ENCODE peak calls at places on chromosomes 11 and 22, in four cellular contexts. O is choroid plexus epithelial cell, G is BE2C, V is MG63. F is an unnamed sample.

GRCh38 chr11:128472128-128473110 is 114.9 kb downstream of the ETS1 start:
- DNase-seq in V (no peak), G (no peak), O (peak; percentile 74), F (peak; percentile 77)

GRCh38 chr11:17014774-17015638 is 792 bp upstream of the PLEKHA7 start:
- DNase-seq in O (peak; percentile 34), G (peak; percentile 23), V (peak; percentile 8), F (no peak)

GRCh38 chr11:13551834-13552233 is 56.0 kb upstream of the PTH start:
- DNase-seq in O (no peak), G (no peak), V (no peak), F (no peak)

GRCh38 chr11:4083198-4083597 is 11.4 kb upstream of the RRM1 start:
- DNase-seq in G (no peak), V (no peak), O (no peak), F (no peak)

GRCh38 chr11:70677232-70677916 is 279.0 kb downstream of the CTTN start:
- DNase-seq in V (no peak), O (no peak), G (no peak), F (no peak)

GRCh38 chr11:64544616-64545296 is 46.3 kb upstream of the SLC22A12 start:
- DNase-seq in V (no peak), O (no peak), G (no peak), F (no peak)

GRCh38 chr11:76030286-76030685 is 176.0 kb downstream of the WNT11 start:
- DNase-seq in G (no peak), V (no peak), O (peak; percentile 90), F (no peak)

GRCh38 chr11:8336356-8337114 is 72.9 kb upstream of the LMO1 start:
- DNase-seq in O (no peak), V (no peak), G (no peak), F (no peak)

GRCh38 chr22:38118182-38118581 is 7.7 kb upstream of the BAIAP2L2 start:
- DNase-seq in V (no peak), O (no peak), G (no peak), F (no peak)

GRCh38 chr22:38125038-38125610 is 14.6 kb upstream of the BAIAP2L2 start:
- DNase-seq in G (no peak), V (no peak), O (no peak), F (no peak)

GRCh38 chr22:38122616-38123015 is 12.1 kb upstream of the BAIAP2L2 start:
- DNase-seq in V (no peak), O (no peak), G (no peak), F (no peak)

GRCh38 chr22:38124236-38124974 is 13.9 kb upstream of the BAIAP2L2 start:
- DNase-seq in V (no peak), O (no peak), G (no peak), F (no peak)

DNA sequence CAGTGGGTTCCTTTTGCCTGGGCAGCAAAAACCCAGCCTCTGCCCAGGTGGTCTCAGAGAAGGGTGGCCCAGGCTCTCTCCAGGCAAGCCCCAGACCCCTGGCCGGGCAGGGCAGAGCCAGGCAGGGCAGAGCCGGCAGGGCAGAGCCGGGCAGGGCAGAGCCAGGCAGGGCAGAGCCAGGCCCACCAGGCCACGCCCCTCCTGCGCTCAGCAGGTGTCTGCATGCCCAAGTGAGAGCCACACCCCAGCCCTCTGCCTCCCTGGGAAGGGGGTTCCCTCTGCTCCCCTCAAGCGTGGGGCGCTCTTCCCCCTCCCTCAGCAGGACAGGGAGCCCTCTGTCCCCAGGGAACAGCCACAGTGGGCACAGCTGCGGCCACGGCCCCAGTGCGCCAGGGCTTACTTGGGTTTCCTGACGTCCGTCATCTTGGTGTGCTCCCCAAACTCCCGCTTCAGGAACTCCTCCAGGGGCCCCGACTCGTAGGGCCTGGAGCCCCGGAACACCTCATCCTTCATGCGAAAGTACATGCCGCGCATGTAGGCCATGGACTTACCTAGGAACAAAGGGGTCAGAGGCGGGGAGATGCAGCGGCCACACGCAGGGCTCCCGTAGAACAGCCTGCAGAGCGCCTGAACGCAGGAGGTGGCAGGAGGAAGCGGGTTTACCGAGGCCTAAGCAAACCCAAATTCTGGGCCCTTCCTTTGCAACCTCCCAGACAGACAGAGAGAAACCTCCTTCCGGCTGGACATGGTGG is 10.1 kb upstream of the BAIAP2L2 start:
- DNase-seq in V (no peak), O (no peak), G (no peak), F (no peak)
- H3K4me3 ChIP-seq in V (no peak overlapping the region), O (no peak overlapping the region), G (no peak overlapping the region), F (no peak overlapping the region)

DNA sequence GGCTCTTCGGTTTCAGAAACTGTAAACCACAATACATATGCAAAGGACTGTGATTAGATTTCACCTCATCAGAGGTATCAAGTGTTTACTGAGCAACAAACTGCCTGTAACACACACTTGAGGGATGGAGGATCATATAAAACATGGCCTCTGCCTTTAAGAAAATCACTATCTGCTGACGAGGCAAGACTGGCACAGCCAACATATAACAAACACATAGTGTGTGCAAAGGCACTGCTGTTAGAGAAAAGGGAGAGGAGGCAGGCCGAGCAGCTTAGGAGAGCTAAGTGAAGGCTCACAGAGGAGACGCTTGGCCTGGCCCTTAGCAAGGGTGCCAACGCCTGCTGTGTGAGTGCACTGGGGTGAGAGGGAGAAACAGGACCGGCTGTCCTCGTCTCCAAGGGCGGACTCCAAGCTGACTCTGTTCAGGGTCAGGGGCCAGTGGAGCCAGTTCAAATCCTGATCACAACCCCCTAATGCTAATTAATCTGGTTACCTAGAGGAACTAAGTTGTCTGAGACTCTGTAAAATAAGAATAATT is 48.2 kb downstream of the LRFN4 start:
- DNase-seq in V (no peak), G (no peak), O (no peak), F (no peak)
- H3K4me3 ChIP-seq in V (no peak overlapping the region), G (no peak overlapping the region), O (peak overlapping the region; percentile 23), F (no peak overlapping the region)

GRCh38 chr11:61516191-61516590 is 7.6 kb downstream of the LRRC10B start:
- DNase-seq in O (no peak), G (no peak), V (no peak), F (no peak)

GRCh38 chr11:61514050-61514917 is 5.7 kb downstream of the LRRC10B start:
- DNase-seq in O (no peak), G (no peak), V (no peak), F (no peak)

GRCh38 chr11:61518032-61518795 is 9.7 kb downstream of the LRRC10B start:
- DNase-seq in V (no peak), O (no peak), G (no peak), F (no peak)

GRCh38 chr11:61515686-61516085 is 7.1 kb downstream of the LRRC10B start:
- DNase-seq in O (no peak), V (no peak), G (no peak), F (no peak)

GRCh38 chr11:61516675-61517516 is 8.3 kb downstream of the LRRC10B start:
- DNase-seq in V (no peak), O (peak; percentile 34), G (peak; percentile 44), F (peak; percentile 43)
- H3K4me3 ChIP-seq in V (no peak overlapping the region), O (peak overlapping the region; percentile 24), G (no peak overlapping the region), F (peak overlapping the region; percentile 38)

GRCh38 chr11:6609502-6610015 is 2.5 kb downstream of the TAF10 start:
- DNase-seq in O (no peak), V (no peak), G (no peak), F (no peak)

GRCh38 chr11:6608726-6609501 is 3.1 kb downstream of the TAF10 start:
- DNase-seq in O (no peak), V (no peak), G (no peak), F (no peak)

GRCh38 chr11:6606471-6607189 is 3.1 kb downstream of the ILK start:
- DNase-seq in V (peak; percentile 93), G (peak; percentile 85), O (peak; percentile 96), F (no peak)

GRCh38 chr11:6608011-6608410 is 4.0 kb downstream of the TAF10 start:
- DNase-seq in V (no peak), G (no peak), O (no peak), F (no peak)

GRCh38 chr11:6607190-6607635 is 3.6 kb downstream of the ILK start:
- DNase-seq in G (no peak), V (no peak), O (no peak), F (no peak)
- H3K4me3 ChIP-seq in G (no peak overlapping the region), V (peak overlapping the region; percentile 8), O (peak overlapping the region; percentile 3), F (no peak overlapping the region)

GRCh38 chr11:120184371-120184945 is 26.4 kb upstream of the OAF start:
- DNase-seq in V (no peak), G (no peak), O (no peak), F (no peak)
- H3K4me3 ChIP-seq in V (no peak overlapping the region), G (no peak overlapping the region), O (no peak overlapping the region), F (no peak overlapping the region)

DNA sequence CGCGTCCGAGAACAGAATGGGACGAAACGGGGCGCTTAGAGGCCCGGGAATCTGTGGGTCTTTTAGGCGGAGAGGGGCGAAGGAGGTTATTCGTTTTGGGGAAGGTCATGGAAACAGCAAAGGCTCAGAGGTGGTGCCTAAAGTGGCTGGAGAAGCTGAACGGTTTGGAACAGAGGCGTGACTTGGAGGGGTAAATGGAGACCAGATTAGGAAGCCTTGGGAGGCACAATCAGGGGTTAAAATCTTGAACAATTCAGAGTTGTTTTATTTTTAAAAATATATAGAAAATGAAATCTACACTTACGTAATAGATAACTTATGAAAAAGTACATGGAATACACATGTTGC is 247 bp upstream of the PLAAT5 start:
- DNase-seq in G (no peak), V (no peak), O (no peak), F (no peak)
- H3K4me3 ChIP-seq in G (no peak overlapping the region), V (peak overlapping the region; percentile 32), O (peak overlapping the region; percentile 61), F (peak overlapping the region; percentile 41)

GRCh38 chr22:48898524-48899377 is 928.9 kb downstream of the BRD1 start:
- DNase-seq in O (no peak), G (no peak), V (no peak), F (no peak)
- H3K4me3 ChIP-seq in O (no peak overlapping the region), G (no peak overlapping the region), V (no peak overlapping the region), F (no peak overlapping the region)

F was measured in naive thymus-derived CD4-positive, alpha-beta T cell.